ENCODE peak calls at places on chromosomes 3 and 15, in eight cellular contexts. One of them, this sample, is unnamed.

GRCh38 chr15:60971719-60972118 is 257.4 kb downstream of the RORA start:
- DNase-seq in GM23248: no peak
- DNase-seq in testis: no peak
- DNase-seq in AG10803: no peak
- DNase-seq in vagina: no peak
- DNase-seq in right lobe of liver: no peak
- DNase-seq in GM12865: no peak
- DNase-seq in sigmoid colon: no peak
- DNase-seq in this sample: no peak

GRCh38 chr3:117995795-117996194 is 1038.9 kb downstream of the IGSF11 start:
- DNase-seq in sigmoid colon: no peak
- DNase-seq in AG10803: no peak
- DNase-seq in GM23248: peak; percentile 24
- DNase-seq in right lobe of liver: no peak
- DNase-seq in GM12865: no peak
- DNase-seq in vagina: no peak
- DNase-seq in testis: no peak
- DNase-seq in this sample: no peak

GRCh38 chr15:71677766-71678165 is 132.6 kb upstream of the NR2E3 start:
- DNase-seq in AG10803: no peak
- DNase-seq in sigmoid colon: no peak
- DNase-seq in GM12865: no peak
- DNase-seq in vagina: peak; percentile 5
- DNase-seq in right lobe of liver: no peak
- DNase-seq in GM23248: no peak
- DNase-seq in testis: no peak
- DNase-seq in this sample: no peak

GRCh38 chr3:139110072-139110830 is 65.6 kb upstream of the PRR23C start:
- DNase-seq in sigmoid colon: no peak
- DNase-seq in right lobe of liver: peak; percentile 86
- DNase-seq in GM23248: no peak
- DNase-seq in testis: no peak
- DNase-seq in vagina: peak; percentile 77
- DNase-seq in GM12865: peak; percentile 68
- DNase-seq in AG10803: no peak
- DNase-seq in this sample: no peak

GRCh38 chr3:119279101-119279554 is 15.1 kb upstream of the ARHGAP31 start:
- DNase-seq in vagina: no peak
- DNase-seq in right lobe of liver: no peak
- DNase-seq in GM23248: no peak
- DNase-seq in testis: no peak
- DNase-seq in AG10803: no peak
- DNase-seq in sigmoid colon: peak; percentile 81
- DNase-seq in GM12865: no peak
- DNase-seq in this sample: peak; percentile 81

GRCh38 chr3:178002113-178002512 is 534.1 kb upstream of the KCNMB2 start:
- DNase-seq in vagina: no peak
- DNase-seq in GM23248: no peak
- DNase-seq in GM12865: no peak
- DNase-seq in right lobe of liver: no peak
- DNase-seq in testis: no peak
- DNase-seq in sigmoid colon: no peak
- DNase-seq in AG10803: no peak
- DNase-seq in this sample: no peak

GRCh38 chr15:60021589-60022378 is 17.7 kb downstream of the FOXB1 start:
- DNase-seq in GM23248: no peak
- DNase-seq in AG10803: no peak
- DNase-seq in vagina: no peak
- DNase-seq in sigmoid colon: no peak
- DNase-seq in GM12865: no peak
- DNase-seq in right lobe of liver: no peak
- DNase-seq in testis: no peak
- DNase-seq in this sample: no peak

GRCh38 chr3:8413337-8413926 is 88.2 kb upstream of the LMCD1 start:
- DNase-seq in testis: no peak
- DNase-seq in GM12865: no peak
- DNase-seq in right lobe of liver: no peak
- DNase-seq in vagina: no peak
- DNase-seq in AG10803: no peak
- DNase-seq in sigmoid colon: no peak
- DNase-seq in GM23248: no peak
- DNase-seq in this sample: no peak

GRCh38 chr3:190621971-190622370 is 108.1 kb downstream of the IL1RAP start:
- DNase-seq in vagina: no peak
- DNase-seq in testis: no peak
- DNase-seq in sigmoid colon: no peak
- DNase-seq in GM23248: peak; percentile 53
- DNase-seq in GM12865: no peak
- DNase-seq in right lobe of liver: no peak
- DNase-seq in AG10803: peak; percentile 60
- DNase-seq in this sample: no peak

GRCh38 chr15:88535100-88535499 is 11.4 kb downstream of the DET1 start:
- DNase-seq in GM23248: peak; percentile 47
- DNase-seq in GM12865: no peak
- DNase-seq in right lobe of liver: no peak
- DNase-seq in sigmoid colon: no peak
- DNase-seq in testis: no peak
- DNase-seq in vagina: no peak
- DNase-seq in AG10803: no peak
- DNase-seq in this sample: no peak

GRCh38 chr15:40281057-40281850 is 1.6 kb downstream of the ANKRD63 start:
- DNase-seq in GM12865: no peak
- DNase-seq in vagina: no peak
- DNase-seq in AG10803: no peak
- DNase-seq in right lobe of liver: no peak
- DNase-seq in testis: no peak
- DNase-seq in GM23248: no peak
- DNase-seq in sigmoid colon: no peak
- DNase-seq in this sample: no peak

GRCh38 chr15:40277472-40277871 is 5.4 kb downstream of the ANKRD63 start:
- DNase-seq in right lobe of liver: no peak
- DNase-seq in sigmoid colon: no peak
- DNase-seq in vagina: no peak
- DNase-seq in GM12865: no peak
- DNase-seq in testis: no peak
- DNase-seq in GM23248: no peak
- DNase-seq in AG10803: no peak
- DNase-seq in this sample: no peak

GRCh38 chr15:40278026-40278425 is 4.8 kb downstream of the ANKRD63 start:
- DNase-seq in GM12865: no peak
- DNase-seq in sigmoid colon: no peak
- DNase-seq in right lobe of liver: no peak
- DNase-seq in vagina: no peak
- DNase-seq in testis: no peak
- DNase-seq in GM23248: no peak
- DNase-seq in AG10803: no peak
- DNase-seq in this sample: no peak

GRCh38 chr15:40280260-40281056 is 2.4 kb downstream of the ANKRD63 start:
- DNase-seq in testis: no peak
- DNase-seq in vagina: no peak
- DNase-seq in right lobe of liver: no peak
- DNase-seq in AG10803: no peak
- DNase-seq in sigmoid colon: no peak
- DNase-seq in GM12865: no peak
- DNase-seq in GM23248: no peak
- DNase-seq in this sample: no peak

DNA sequence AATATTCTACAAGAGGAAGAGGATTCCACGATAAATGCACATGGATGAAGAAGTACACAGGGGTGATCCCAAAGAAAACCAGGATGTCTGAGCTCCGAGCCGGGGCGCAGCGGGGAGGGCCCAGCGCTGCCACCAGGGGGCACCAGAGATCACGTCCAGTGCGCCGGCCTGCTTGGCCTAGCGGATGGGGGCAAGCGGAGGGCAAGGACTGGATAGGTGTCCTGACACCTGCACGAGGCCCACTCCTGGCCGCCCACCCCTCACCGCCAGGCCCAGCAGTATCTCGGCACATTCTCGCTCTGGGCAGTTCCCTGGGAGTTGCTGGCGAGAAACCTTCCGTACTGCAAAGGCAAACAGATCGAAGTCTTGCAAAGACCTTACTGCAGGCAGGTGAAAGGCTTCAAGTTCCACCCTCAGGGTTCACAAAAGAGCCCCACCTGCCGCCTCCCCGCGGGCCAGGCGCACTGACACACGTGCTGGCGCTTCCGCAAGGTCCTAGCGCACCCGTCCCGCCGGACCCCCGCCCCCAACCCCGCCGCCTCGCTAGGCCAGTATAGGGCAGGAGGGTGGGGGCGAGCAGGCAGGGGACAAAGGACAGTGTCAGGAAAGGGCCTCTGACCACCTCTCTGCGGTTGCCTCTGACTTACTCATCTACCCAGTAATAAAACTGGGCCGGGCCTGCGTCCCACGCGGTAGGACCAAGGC is 3.3 kb downstream of the ANKRD63 start:
- DNase-seq in right lobe of liver: peak; percentile 84
- DNase-seq in vagina: no peak
- DNase-seq in testis: peak; percentile 84
- DNase-seq in AG10803: peak; percentile 34
- DNase-seq in GM23248: peak; percentile 73
- DNase-seq in sigmoid colon: peak; percentile 83
- DNase-seq in GM12865: peak; percentile 56
- DNase-seq in this sample: peak; percentile 89
- H3K4me3 ChIP-seq in right lobe of liver: no peak overlapping the region
- H3K4me3 ChIP-seq in vagina: no peak overlapping the region
- H3K4me3 ChIP-seq in testis: peak overlapping the region; percentile 27
- H3K4me3 ChIP-seq in AG10803: no peak overlapping the region
- H3K4me3 ChIP-seq in GM23248: no peak overlapping the region
- H3K4me3 ChIP-seq in sigmoid colon: no peak overlapping the region
- H3K4me3 ChIP-seq in GM12865: no peak overlapping the region
- H3K4me3 ChIP-seq in this sample: no peak overlapping the region

GRCh38 chr15:96337354-96337990 is 7.0 kb downstream of the NR2F2 start:
- DNase-seq in AG10803: no peak
- DNase-seq in GM23248: peak; percentile 39
- DNase-seq in sigmoid colon: no peak
- DNase-seq in testis: no peak
- DNase-seq in right lobe of liver: no peak
- DNase-seq in vagina: no peak
- DNase-seq in GM12865: no peak
- DNase-seq in this sample: no peak
- H3K4me3 ChIP-seq in AG10803: peak overlapping the region; percentile 93
- H3K4me3 ChIP-seq in GM23248: peak overlapping the region; percentile 99
- H3K4me3 ChIP-seq in sigmoid colon: peak overlapping the region; percentile 86
- H3K4me3 ChIP-seq in testis: peak overlapping the region; percentile 86
- H3K4me3 ChIP-seq in right lobe of liver: peak overlapping the region; percentile 73
- H3K4me3 ChIP-seq in vagina: peak overlapping the region; percentile 85
- H3K4me3 ChIP-seq in GM12865: no peak overlapping the region
- H3K4me3 ChIP-seq in this sample: peak overlapping the region; percentile 56

GRCh38 chr15:51094606-51095569 is at the start of gene TNFAIP8L3:
- DNase-seq in right lobe of liver: peak; percentile 39
- DNase-seq in testis: peak; percentile 28
- DNase-seq in vagina: no peak
- DNase-seq in GM23248: peak; percentile 68
- DNase-seq in AG10803: no peak
- DNase-seq in GM12865: no peak
- DNase-seq in sigmoid colon: no peak
- DNase-seq in this sample: peak; percentile 66

GRCh38 chr15:51095681-51096331 is 1.1 kb upstream of the TNFAIP8L3 start:
- DNase-seq in GM12865: no peak
- DNase-seq in GM23248: no peak
- DNase-seq in testis: no peak
- DNase-seq in AG10803: no peak
- DNase-seq in right lobe of liver: no peak
- DNase-seq in sigmoid colon: no peak
- DNase-seq in vagina: no peak
- DNase-seq in this sample: no peak

GRCh38 chr15:51092480-51092879 is 2.2 kb downstream of the TNFAIP8L3 start:
- DNase-seq in sigmoid colon: no peak
- DNase-seq in GM12865: no peak
- DNase-seq in right lobe of liver: no peak
- DNase-seq in vagina: peak; percentile 74
- DNase-seq in testis: no peak
- DNase-seq in AG10803: no peak
- DNase-seq in GM23248: no peak
- DNase-seq in this sample: no peak

GRCh38 chr15:51093865-51094605 is 671 bp downstream of the TNFAIP8L3 start:
- DNase-seq in right lobe of liver: peak; percentile 61
- DNase-seq in GM23248: peak; percentile 61
- DNase-seq in GM12865: no peak
- DNase-seq in vagina: no peak
- DNase-seq in sigmoid colon: peak; percentile 69
- DNase-seq in AG10803: peak; percentile 32
- DNase-seq in testis: peak; percentile 50
- DNase-seq in this sample: peak; percentile 76

GRCh38 chr15:51093488-51093864 is 1.2 kb downstream of the TNFAIP8L3 start:
- DNase-seq in vagina: no peak
- DNase-seq in right lobe of liver: peak; percentile 25
- DNase-seq in testis: no peak
- DNase-seq in GM23248: no peak
- DNase-seq in GM12865: no peak
- DNase-seq in sigmoid colon: no peak
- DNase-seq in AG10803: no peak
- DNase-seq in this sample: no peak
- H3K4me3 ChIP-seq in vagina: peak overlapping the region; percentile 56
- H3K4me3 ChIP-seq in right lobe of liver: peak overlapping the region; percentile 58
- H3K4me3 ChIP-seq in testis: peak overlapping the region; percentile 69
- H3K4me3 ChIP-seq in GM23248: peak overlapping the region; percentile 81
- H3K4me3 ChIP-seq in GM12865: no peak overlapping the region
- H3K4me3 ChIP-seq in sigmoid colon: peak overlapping the region; percentile 49
- H3K4me3 ChIP-seq in AG10803: no peak overlapping the region
- H3K4me3 ChIP-seq in this sample: peak overlapping the region; percentile 60

GRCh38 chr3:143831208-143831607 is 17.1 kb downstream of the SLC9A9 start:
- DNase-seq in vagina: no peak
- DNase-seq in testis: no peak
- DNase-seq in GM23248: peak; percentile 72
- DNase-seq in AG10803: peak; percentile 73
- DNase-seq in sigmoid colon: no peak
- DNase-seq in right lobe of liver: no peak
- DNase-seq in GM12865: peak; percentile 65
- DNase-seq in this sample: no peak

GRCh38 chr3:143830063-143830462 is 18.2 kb downstream of the SLC9A9 start:
- DNase-seq in GM23248: no peak
- DNase-seq in sigmoid colon: no peak
- DNase-seq in AG10803: no peak
- DNase-seq in right lobe of liver: no peak
- DNase-seq in testis: no peak
- DNase-seq in vagina: no peak
- DNase-seq in GM12865: no peak
- DNase-seq in this sample: no peak

GRCh38 chr3:143832433-143832832 is 15.8 kb downstream of the SLC9A9 start:
- DNase-seq in GM12865: peak; percentile 79
- DNase-seq in right lobe of liver: no peak
- DNase-seq in testis: no peak
- DNase-seq in GM23248: peak; percentile 44
- DNase-seq in sigmoid colon: no peak
- DNase-seq in AG10803: no peak
- DNase-seq in vagina: no peak
- DNase-seq in this sample: no peak

GRCh38 chr3:143835312-143835711 is 13.0 kb downstream of the SLC9A9 start:
- DNase-seq in vagina: no peak
- DNase-seq in right lobe of liver: no peak
- DNase-seq in sigmoid colon: no peak
- DNase-seq in GM12865: no peak
- DNase-seq in AG10803: no peak
- DNase-seq in GM23248: no peak
- DNase-seq in testis: no peak
- DNase-seq in this sample: no peak

DNA sequence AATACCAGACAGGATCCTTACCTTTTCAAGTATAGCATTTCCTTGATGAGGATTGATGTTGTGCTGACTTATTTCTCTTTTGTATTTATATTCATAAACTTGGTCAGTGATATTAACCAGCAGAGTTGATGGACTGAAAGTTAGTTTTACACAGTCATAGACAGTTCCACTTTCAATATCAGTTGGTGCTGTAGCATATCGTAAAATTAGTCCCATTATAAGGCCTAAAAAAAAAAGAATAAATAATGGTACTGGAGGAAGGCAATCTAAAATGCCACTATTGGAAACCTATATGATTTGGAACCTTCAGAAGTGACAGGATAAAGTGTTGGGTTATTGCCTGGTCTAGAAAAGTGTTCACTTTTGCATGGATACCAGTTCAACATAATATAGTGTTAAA is 16.3 kb downstream of the SLC9A9 start:
- DNase-seq in sigmoid colon: no peak
- DNase-seq in vagina: no peak
- DNase-seq in right lobe of liver: no peak
- DNase-seq in GM23248: no peak
- DNase-seq in testis: no peak
- DNase-seq in GM12865: peak; percentile 67
- DNase-seq in AG10803: no peak
- DNase-seq in this sample: no peak
- H3K4me3 ChIP-seq in sigmoid colon: no peak overlapping the region
- H3K4me3 ChIP-seq in vagina: no peak overlapping the region
- H3K4me3 ChIP-seq in right lobe of liver: no peak overlapping the region
- H3K4me3 ChIP-seq in GM23248: no peak overlapping the region
- H3K4me3 ChIP-seq in testis: no peak overlapping the region
- H3K4me3 ChIP-seq in GM12865: peak overlapping the region; percentile 47
- H3K4me3 ChIP-seq in AG10803: no peak overlapping the region
- H3K4me3 ChIP-seq in this sample: no peak overlapping the region

This sample was measured in upper lobe of right lung.